ENCODE peak calls at places on chromosomes 12 and 14, in nine cellular contexts. F is cardiac muscle cell, B is HepG2, N is GM10248, V is HCT116, W is omental fat pad, A is endothelial cell, P is endothelial cell of umbilical vein, M is upper lobe of left lung. K is an unnamed sample.

GRCh38 chr12:56237552-56237951 is 7.7 kb downstream of the SLC39A5 start:
- DNase-seq in F (no peak), B (no peak), N (no peak), V (no peak), W (no peak), A (no peak), P (no peak), M (no peak), K (no peak)

GRCh38 chr12:45473636-45474035 is 255.9 kb upstream of the ARID2 start:
- DNase-seq in F (no peak), B (no peak), N (no peak), V (no peak), W (no peak), A (no peak), P (no peak), M (no peak), K (no peak)

GRCh38 chr14:51444381-51445000 is 204.4 kb downstream of the TMX1 start:
- DNase-seq in F (no peak), B (no peak), N (no peak), V (no peak), W (no peak), A (no peak), P (no peak), M (no peak), K (no peak)

GRCh38 chr12:50742776-50743175 is 21.1 kb upstream of the ATF1 start:
- DNase-seq in F (no peak), B (no peak), N (no peak), V (no peak), W (no peak), A (no peak), P (no peak), M (no peak), K (no peak)

GRCh38 chr14:75981826-75982723 is at the start of gene TGFB3:
- DNase-seq in F (peak; percentile 87), B (peak; percentile 52), N (peak; percentile 82), V (peak; percentile 51), W (peak; percentile 46), A (peak; percentile 83), P (peak; percentile 84), M (peak; percentile 95), K (peak; percentile 93)

GRCh38 chr14:79199217-79199616 is 1012.1 kb downstream of the DIO2 start:
- DNase-seq in F (no peak), B (no peak), N (no peak), V (no peak), W (no peak), A (no peak), P (no peak), M (no peak), K (no peak)

GRCh38 chr14:54686219-54686870 is 119.4 kb downstream of the SAMD4A start:
- DNase-seq in F (no peak), B (no peak), N (no peak), V (no peak), W (peak; percentile 41), A (no peak), P (peak; percentile 96), M (no peak), K (no peak)

GRCh38 chr12:25743679-25744078 is 190.6 kb upstream of the LMNTD1 start:
- DNase-seq in F (no peak), B (no peak), N (no peak), V (no peak), W (no peak), A (no peak), P (no peak), M (no peak), K (no peak)

GRCh38 chr14:36513451-36514277 is 6.4 kb downstream of the NKX2-1 start:
- DNase-seq in F (peak; percentile 54), B (no peak), N (peak; percentile 13), V (no peak), W (no peak), A (no peak), P (no peak), M (peak; percentile 83), K (no peak)

GRCh38 chr12:48903982-48904411 is 21.3 kb downstream of the FKBP11 start:
- DNase-seq in F (peak; percentile 95), B (peak; percentile 76), N (peak; percentile 80), V (peak; percentile 52), W (peak; percentile 58), A (peak; percentile 92), P (peak; percentile 76), M (no peak), K (peak; percentile 69)

GRCh38 chr14:73796881-73797539 is 54.6 kb upstream of the PTGR2 start:
- DNase-seq in F (no peak), B (no peak), N (no peak), V (no peak), W (no peak), A (no peak), P (no peak), M (no peak), K (no peak)

GRCh38 chr12:93849946-93850345 is 172.8 kb downstream of the CRADD start:
- DNase-seq in F (no peak), B (no peak), N (no peak), V (no peak), W (no peak), A (no peak), P (no peak), M (peak; percentile 46), K (no peak)

GRCh38 chr14:104190396-104191000 is 52.1 kb downstream of the KIF26A start:
- DNase-seq in F (no peak), B (no peak), N (no peak), V (no peak), W (no peak), A (no peak), P (no peak), M (peak; percentile 44), K (no peak)

GRCh38 chr14:55873229-55873628 is 245.0 kb upstream of the PELI2 start:
- DNase-seq in F (no peak), B (no peak), N (no peak), V (no peak), W (no peak), A (no peak), P (no peak), M (no peak), K (no peak)

GRCh38 chr12:49358548-49359141 is 8.6 kb upstream of the SPATS2 start:
- DNase-seq in F (peak; percentile 83), B (peak; percentile 72), N (peak; percentile 70), V (peak; percentile 84), W (no peak), A (peak; percentile 62), P (peak; percentile 82), M (no peak), K (no peak)

GRCh38 chr12:71214511-71215285 is 56.9 kb upstream of the TSPAN8 start:
- DNase-seq in F (peak; percentile 14), B (peak; percentile 18), N (no peak), V (no peak), W (no peak), A (no peak), P (no peak), M (no peak), K (no peak)

GRCh38 chr12:71220295-71220694 is 62.5 kb upstream of the TSPAN8 start:
- DNase-seq in F (no peak), B (no peak), N (no peak), V (no peak), W (no peak), A (no peak), P (no peak), M (no peak), K (no peak)

GRCh38 chr12:71219224-71219623 is 61.4 kb upstream of the TSPAN8 start:
- DNase-seq in F (no peak), B (no peak), N (no peak), V (no peak), W (no peak), A (no peak), P (no peak), M (no peak), K (no peak)

DNA sequence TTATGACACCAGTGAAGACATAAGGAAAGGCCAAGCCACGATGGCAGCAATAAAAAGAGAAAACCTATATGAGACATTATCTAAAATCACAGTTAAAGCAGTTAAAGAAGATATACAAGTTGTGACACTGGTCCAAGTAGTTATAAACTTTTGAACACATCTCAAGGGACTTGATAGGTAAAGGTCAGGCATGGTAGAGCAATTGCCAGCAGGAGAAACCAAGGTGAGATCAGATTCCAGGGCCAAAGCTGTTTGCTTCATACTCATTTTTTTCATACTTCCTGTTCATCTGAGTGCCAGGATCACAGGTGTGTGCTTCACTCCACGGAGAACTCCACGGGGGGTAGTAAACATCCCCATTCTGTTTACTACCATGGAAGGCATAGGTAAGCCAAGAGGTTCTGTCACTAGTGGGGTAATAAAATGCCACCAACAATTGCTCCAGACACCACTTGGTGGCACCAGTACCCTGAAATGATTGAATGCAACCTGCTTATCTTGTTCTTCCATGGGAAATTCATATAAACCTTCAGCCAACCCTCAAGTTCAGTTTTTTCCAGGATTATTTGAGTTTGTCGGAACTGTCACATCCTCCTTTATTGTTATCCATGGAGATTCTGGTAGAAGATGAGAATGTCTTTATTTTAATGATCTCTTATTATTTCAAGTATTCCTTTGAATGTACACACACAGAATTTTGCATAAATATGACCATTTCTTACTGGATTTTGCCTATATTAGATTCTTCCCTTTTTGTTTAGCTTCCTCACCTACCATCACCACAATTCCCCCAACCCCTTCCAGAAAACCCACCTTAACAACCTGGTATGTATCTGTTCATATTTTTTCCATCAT is 59.2 kb upstream of the TSPAN8 start:
- DNase-seq in F (peak; percentile 46), B (peak; percentile 28), N (no peak), V (peak; percentile 55), W (no peak), A (peak; percentile 38), P (peak; percentile 34), M (no peak), K (no peak)
- TF ChIP-seq CTCF in F (peak; percentile 42), B (peak; percentile 61), N (no peak), V (peak; percentile 70), W (no peak), A (peak; percentile 29), P (peak; percentile 38), M (no peak), K (no peak)

GRCh38 chr14:57022608-57023007 is 212.3 kb upstream of the OTX2 start:
- DNase-seq in F (no peak), B (no peak), N (no peak), V (no peak), W (no peak), A (no peak), P (no peak), M (no peak), K (no peak)
- TF ChIP-seq CTCF in F (no peak), B (no peak), N (no peak), V (no peak), W (no peak), A (no peak), P (no peak), M (no peak), K (no peak)

GRCh38 chr12:32036477-32037263 is 70.0 kb upstream of the BICD1 start:
- DNase-seq in F (no peak), B (no peak), N (no peak), V (no peak), W (no peak), A (no peak), P (no peak), M (no peak), K (no peak)
- TF ChIP-seq CTCF in F (no peak), B (peak; percentile 45), N (no peak), V (no peak), W (no peak), A (no peak), P (no peak), M (no peak), K (no peak)

DNA sequence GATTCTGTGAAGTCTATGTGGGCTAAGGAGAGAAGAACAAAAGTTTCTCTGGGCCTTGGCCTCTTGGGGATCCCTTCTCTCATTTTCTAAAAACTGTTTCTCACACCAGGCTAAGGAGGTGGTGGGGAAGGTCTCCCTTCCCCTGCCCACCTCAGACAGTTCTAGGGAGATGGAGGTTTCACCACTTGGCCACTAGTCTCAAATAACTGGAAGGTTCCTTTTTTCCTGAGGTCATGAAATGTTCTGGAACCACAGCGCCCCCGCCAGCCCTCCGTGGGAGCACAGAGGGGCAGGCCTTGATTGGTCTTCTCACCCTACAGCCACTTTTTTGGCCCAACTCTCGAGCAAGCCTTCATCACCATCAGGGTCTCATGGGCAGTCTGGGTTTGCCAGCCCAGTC is 12.6 kb downstream of the C12orf43 start:
- DNase-seq in F (no peak), B (peak; percentile 46), N (no peak), V (no peak), W (no peak), A (no peak), P (no peak), M (peak; percentile 57), K (no peak)
- TF ChIP-seq CTCF in F (no peak), B (peak; percentile 62), N (no peak), V (peak; percentile 56), W (no peak), A (no peak), P (no peak), M (no peak), K (no peak)